ENCODE peak calls at places on chromosomes 11 and 22, in six cellular contexts. K, X, O, P, L and Z are unnamed samples.

GRCh38 chr22:32200752-32201151 is 4.1 kb downstream of the RFPL2 start:
- DNase-seq in X (no peak), O (no peak), K (no peak), P (no peak), L (no peak), Z (no peak)

GRCh38 chr11:17286332-17286731 is 9.8 kb downstream of the NUCB2 start:
- DNase-seq in O (no peak), X (no peak), L (no peak), P (no peak), K (no peak), Z (no peak)

GRCh38 chr11:34749666-34750659 is 129.1 kb downstream of the EHF start:
- DNase-seq in L (peak), O (no peak), P (no peak), K (no peak), X (no peak), Z (no peak)

GRCh38 chr22:42791721-42792452 is 65.2 kb downstream of the ARFGAP3 start:
- DNase-seq in L (no peak), P (no peak), O (no peak), X (no peak), K (no peak), Z (no peak)

GRCh38 chr11:13260963-13261599 is 16.5 kb upstream of the BMAL1 start:
- DNase-seq in X (no peak), O (no peak), K (no peak), P (no peak), L (peak), Z (no peak)

GRCh38 chr11:103618532-103618931 is 417.9 kb upstream of the DDI1 start:
- DNase-seq in L (no peak), O (no peak), X (no peak), K (no peak), P (no peak), Z (no peak)

GRCh38 chr11:28447226-28447625 is 339.0 kb downstream of the METTL15 start:
- DNase-seq in L (no peak), P (no peak), O (no peak), X (no peak), K (no peak), Z (no peak)

GRCh38 chr22:41563051-41563711 is 2.4 kb downstream of the CSDC2 start:
- DNase-seq in X (no peak), K (no peak), O (no peak), P (no peak), L (peak), Z (no peak)

GRCh38 chr11:126146454-126147192 is 64.8 kb downstream of the RPUSD4 start:
- DNase-seq in P (no peak), L (no peak), O (peak), K (no peak), X (no peak), Z (no peak)

GRCh38 chr11:94815705-94816344 is 47.7 kb downstream of the AMOTL1 start:
- DNase-seq in X (no peak), L (no peak), P (no peak), O (no peak), K (no peak), Z (no peak)

GRCh38 chr11:76030973-76031590 is 175.2 kb downstream of the WNT11 start:
- DNase-seq in L (no peak), K (no peak), X (no peak), P (no peak), O (no peak), Z (no peak)

GRCh38 chr11:75867778-75868374 is 52.9 kb downstream of the UVRAG start:
- DNase-seq in O (peak), X (peak), P (peak), K (peak), L (no peak), Z (no peak)

GRCh38 chr11:44589301-44589700 is 23.8 kb downstream of the CD82 start:
- DNase-seq in P (no peak), K (no peak), X (no peak), O (no peak), L (no peak), Z (no peak)